ENCODE peak calls at places on chromosomes 3 and 15, in eight cellular contexts. Z is lung; X is heart left ventricle; L is heart right ventricle; S is Panc1; R is effector memory CD4-positive, alpha-beta T cell; Y is cardiac muscle cell; B is upper lobe of left lung. M is an unnamed sample. For H3K4me1, the result is how much of the 10 kb centered on the place peaks cover.

GRCh38 chr15:29435811-29436210 is 166.2 kb upstream of the NSMCE3 start:
- DNase-seq in X (no peak), S (no peak), L (no peak), B (no peak), R (no peak), Y (no peak), Z (no peak), M (no peak)

GRCh38 chr3:186418601-186419238 is 56.7 kb upstream of the DGKG start:
- DNase-seq in R (no peak), X (no peak), Y (no peak), B (no peak), S (no peak), L (no peak), Z (no peak), M (no peak)

GRCh38 chr15:25345943-25346342 is 92.9 kb downstream of the UBE3A start:
- DNase-seq in B (no peak), X (peak), L (peak), S (no peak), R (no peak), Y (peak), Z (no peak), M (no peak)

GRCh38 chr3:56197991-56198390 is 270.3 kb downstream of the ERC2 start:
- DNase-seq in L (no peak), B (no peak), R (no peak), X (no peak), Z (no peak), Y (no peak), S (no peak), M (no peak)

GRCh38 chr15:40855706-40856234 is 11.9 kb downstream of the SPINT1 start:
- DNase-seq in Y (no peak), L (no peak), B (no peak), X (no peak), S (no peak), R (no peak), Z (no peak), M (no peak)

GRCh38 chr3:4981688-4982494 is 2.7 kb downstream of the BHLHE40 start:
- DNase-seq in Z (peak), L (no peak), X (no peak), S (no peak), R (no peak), B (peak), Y (peak), M (no peak)

GRCh38 chr3:143974877-143975238 is 3.2 kb downstream of the DIPK2A start:
- DNase-seq in Y (no peak), R (no peak), S (no peak), X (no peak), L (no peak), B (no peak), Z (no peak), M (no peak)

GRCh38 chr3:62710761-62711160 is 164.5 kb downstream of the CADPS start:
- DNase-seq in Z (no peak), Y (no peak), X (no peak), B (no peak), R (no peak), L (no peak), S (no peak), M (no peak)

GRCh38 chr3:128548011-128548410 is 55.0 kb upstream of the GATA2 start:
- DNase-seq in B (no peak), S (no peak), R (no peak), L (no peak), Z (no peak), Y (no peak), X (no peak), M (no peak)

GRCh38 chr3:17302774-17303173 is 418.0 kb downstream of the PLCL2 start:
- DNase-seq in L (peak), Z (no peak), S (no peak), B (no peak), R (no peak), X (no peak), Y (peak), M (no peak)

GRCh38 chr15:33737687-33738606 is 230.3 kb upstream of the CHRM5 start:
- DNase-seq in Y (peak), L (no peak), Z (no peak), X (no peak), R (no peak), S (peak), B (no peak), M (no peak)

GRCh38 chr15:63500265-63501250 is 3.8 kb upstream of the USP3 start:
- DNase-seq in B (peak), Z (no peak), X (no peak), S (no peak), Y (no peak), L (no peak), R (no peak), M (no peak)

GRCh38 chr15:85554852-85555521 is 174.6 kb downstream of the AKAP13 start:
- DNase-seq in S (no peak), Z (no peak), X (no peak), R (no peak), L (no peak), B (no peak), Y (no peak), M (no peak)

GRCh38 chr3:184250167-184250828 is 826 bp downstream of the EEF1AKMT4 start:
- DNase-seq in S (peak), R (peak), X (peak), B (peak), Z (peak), L (peak), Y (peak), M (peak)

GRCh38 chr3:54830658-54831057 is 97.2 kb downstream of the LRTM1 start:
- DNase-seq in L (no peak), S (no peak), Y (peak), R (no peak), X (no peak), Z (no peak), B (no peak), M (no peak)

GRCh38 chr15:31474059-31474868 is 147.6 kb downstream of the KLF13 start:
- DNase-seq in X (no peak), Z (no peak), S (no peak), L (no peak), B (no peak), R (no peak), Y (no peak), M (peak)

GRCh38 chr3:25663324-25664065 is 1.2 kb downstream of the TOP2B start:
- DNase-seq in Z (no peak), L (no peak), Y (peak), B (peak), R (no peak), X (no peak), S (no peak), M (peak)

GRCh38 chr3:38586546-38587520 is 62.7 kb downstream of the SCN5A start:
- DNase-seq in B (peak), L (no peak), Y (no peak), S (no peak), Z (no peak), X (no peak), R (no peak), M (no peak)

GRCh38 chr3:156997351-156997750 is 162.6 kb downstream of the CCNL1 start:
- DNase-seq in R (no peak), Y (peak), L (no peak), B (no peak), S (no peak), X (no peak), Z (no peak), M (no peak)

GRCh38 chr15:88043396-88043795 is 213.1 kb downstream of the NTRK3 start:
- DNase-seq in Y (no peak), S (no peak), X (no peak), B (no peak), L (no peak), R (no peak), Z (no peak), M (no peak)

GRCh38 chr3:59862686-59863085 is 812.9 kb upstream of the CFAP20DC start:
- DNase-seq in R (no peak), B (no peak), S (no peak), Z (no peak), L (no peak), X (no peak), Y (peak), M (no peak)

GRCh38 chr3:53970656-53971055 is 79.0 kb upstream of the SELENOK start:
- DNase-seq in S (no peak), R (no peak), Y (peak), L (no peak), B (no peak), X (no peak), Z (no peak), M (no peak)

GRCh38 chr15:101810905-101811304 is 1.1 kb upstream of the OR4F15 start:
- DNase-seq in Z (no peak), L (no peak), R (no peak), X (no peak), S (no peak), B (no peak), Y (no peak), M (no peak)

GRCh38 chr15:90213123-90213817 is 12.1 kb downstream of the SEMA4B start:
- DNase-seq in R (no peak), B (peak), L (no peak), S (no peak), X (peak), Y (no peak), Z (peak), M (no peak)

GRCh38 chr3:75395601-75396315 is 268.4 kb upstream of the FRG2C start:
- DNase-seq in Y (no peak), S (no peak), X (no peak), L (no peak), B (no peak), Z (no peak), R (no peak), M (no peak)

GRCh38 chr15:96369825-96370621 is 39.5 kb downstream of the NR2F2 start:
- DNase-seq in S (no peak), L (no peak), X (no peak), B (no peak), Z (no peak), R (no peak), Y (no peak), M (no peak)

GRCh38 chr15:98740963-98741362 is 92.6 kb downstream of the IGF1R start:
- DNase-seq in X (no peak), Z (no peak), S (no peak), Y (no peak), R (no peak), L (no peak), B (no peak), M (no peak)

GRCh38 chr3:67920969-67921368 is 266.6 kb upstream of the SUCLG2 start:
- DNase-seq in Z (no peak), X (no peak), B (no peak), S (no peak), L (no peak), Y (no peak), R (no peak), M (no peak)

GRCh38 chr3:39064646-39065045 is 12.8 kb downstream of the WDR48 start:
- DNase-seq in R (no peak), B (no peak), S (no peak), L (no peak), X (no peak), Y (no peak), Z (no peak), M (no peak)

GRCh38 chr15:40409366-40409765 is 3.8 kb downstream of the IVD start:
- DNase-seq in Z (no peak), X (no peak), L (no peak), Y (no peak), S (no peak), R (no peak), B (no peak), M (no peak)

GRCh38 chr3:43865887-43866528 is 175.3 kb downstream of the ABHD5 start:
- DNase-seq in L (no peak), X (no peak), R (no peak), Z (peak), B (no peak), Y (no peak), S (no peak), M (no peak)

GRCh38 chr3:88032245-88032644 is 26.6 kb downstream of the CGGBP1 start:
- DNase-seq in Z (no peak), Y (no peak), R (no peak), S (no peak), B (no peak), L (no peak), X (no peak), M (no peak)

GRCh38 chr3:46112296-46112695 is 85.0 kb upstream of the XCR1 start:
- DNase-seq in L (no peak), Y (no peak), R (no peak), B (no peak), Z (no peak), S (no peak), X (no peak), M (no peak)

GRCh38 chr3:46112984-46113383 is 85.7 kb upstream of the XCR1 start:
- DNase-seq in X (no peak), L (no peak), S (no peak), R (no peak), Y (no peak), B (no peak), Z (no peak), M (no peak)

GRCh38 chr3:46113608-46114007 is 86.3 kb upstream of the XCR1 start:
- DNase-seq in B (no peak), L (no peak), R (no peak), Z (no peak), S (no peak), Y (no peak), X (no peak), M (no peak)

GRCh38 chr3:46109635-46110005 is 82.3 kb upstream of the XCR1 start:
- DNase-seq in S (no peak), Z (no peak), Y (no peak), R (no peak), X (no peak), L (no peak), B (no peak), M (no peak)

GRCh38 chr3:46110701-46111493 is 83.6 kb upstream of the XCR1 start:
- DNase-seq in L (no peak), B (peak), R (no peak), Z (peak), Y (peak), S (no peak), X (no peak), M (no peak)
- H3K4me1 ChIP-seq in L (under half), B (under half), R (under half), Z (under half), Y (under half), S (under half), X (under half), M (under half)

GRCh38 chr3:31895471-31895870 is 85.6 kb downstream of the OSBPL10 start:
- DNase-seq in L (no peak), Z (no peak), S (no peak), R (no peak), Y (no peak), B (no peak), X (no peak), M (no peak)
- H3K4me1 ChIP-seq in L (under half), Z (under half), S (under half), R (under half), Y (under half), B (under half), X (under half), M (under half)

GRCh38 chr15:68205558-68205944 is 419 bp upstream of the CALML4 start:
- DNase-seq in R (no peak), X (no peak), B (no peak), S (no peak), L (no peak), Z (no peak), Y (no peak), M (no peak)
- H3K4me1 ChIP-seq in R (under half), X (under half), B (under half), S (under half), L (under half), Z (under half), Y (under half), M (under half)

GRCh38 chr3:72345980-72346379 is 502.3 kb downstream of the SHQ1 start:
- DNase-seq in B (no peak), X (no peak), S (no peak), L (no peak), Y (no peak), R (no peak), Z (no peak), M (no peak)

GRCh38 chr3:72343078-72343477 is 505.2 kb downstream of the SHQ1 start:
- DNase-seq in L (no peak), R (no peak), Y (no peak), Z (no peak), B (no peak), S (no peak), X (no peak), M (no peak)

GRCh38 chr3:72342450-72342849 is 505.8 kb downstream of the SHQ1 start:
- DNase-seq in L (no peak), X (no peak), S (no peak), R (no peak), Z (no peak), B (no peak), Y (no peak), M (no peak)

GRCh38 chr3:72345237-72345878 is 502.9 kb downstream of the SHQ1 start:
- DNase-seq in B (no peak), Z (no peak), R (no peak), X (no peak), Y (peak), L (no peak), S (no peak), M (peak)

GRCh38 chr3:72344256-72345046 is 503.8 kb downstream of the SHQ1 start:
- DNase-seq in X (no peak), R (no peak), Y (no peak), B (no peak), S (no peak), L (no peak), Z (no peak), M (no peak)
- H3K4me1 ChIP-seq in X (under half), R (under half), Y (under half), B (under half), S (under half), L (under half), Z (under half), M (under half)

DNA sequence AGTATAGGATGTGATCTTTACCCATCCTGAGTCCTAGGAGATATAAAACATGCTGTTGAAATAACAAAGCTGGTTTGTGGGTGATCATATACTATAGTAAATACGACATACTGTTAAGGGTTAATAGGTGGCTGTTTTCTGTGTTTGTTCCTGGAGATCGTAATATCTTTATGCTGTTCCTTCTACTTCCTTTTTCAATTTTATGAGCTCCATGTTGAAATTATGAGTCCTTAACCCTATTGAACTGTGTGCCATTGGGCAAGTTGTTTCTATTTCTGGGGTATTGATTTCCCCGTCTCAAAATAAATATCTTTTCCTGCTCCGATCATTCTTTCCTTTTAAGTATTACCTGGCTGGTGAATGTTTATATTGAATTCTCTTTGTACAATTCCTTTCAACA is 115.1 kb downstream of the LPP start:
- DNase-seq in S (no peak), Y (no peak), L (no peak), Z (no peak), X (no peak), R (no peak), B (no peak), M (no peak)
- H3K4me1 ChIP-seq in S (half or more), Y (half or more), L (half or more), Z (under half), X (half or more), R (under half), B (half or more), M (under half)

GRCh38 chr3:150746791-150747590 is 16.0 kb downstream of the SIAH2 start:
- DNase-seq in Z (no peak), L (no peak), B (no peak), R (no peak), X (no peak), Y (no peak), S (no peak), M (no peak)

GRCh38 chr3:150747909-150748568 is 14.9 kb downstream of the SIAH2 start:
- DNase-seq in L (no peak), X (no peak), R (no peak), S (no peak), B (no peak), Y (no peak), Z (no peak), M (no peak)

GRCh38 chr3:150748648-150749047 is 14.3 kb downstream of the SIAH2 start:
- DNase-seq in S (no peak), L (no peak), Y (no peak), B (no peak), R (no peak), Z (no peak), X (no peak), M (no peak)

GRCh38 chr3:150751781-150752263 is 11.1 kb downstream of the SIAH2 start:
- DNase-seq in B (peak), S (no peak), Y (no peak), X (no peak), Z (peak), R (no peak), L (no peak), M (no peak)

DNA sequence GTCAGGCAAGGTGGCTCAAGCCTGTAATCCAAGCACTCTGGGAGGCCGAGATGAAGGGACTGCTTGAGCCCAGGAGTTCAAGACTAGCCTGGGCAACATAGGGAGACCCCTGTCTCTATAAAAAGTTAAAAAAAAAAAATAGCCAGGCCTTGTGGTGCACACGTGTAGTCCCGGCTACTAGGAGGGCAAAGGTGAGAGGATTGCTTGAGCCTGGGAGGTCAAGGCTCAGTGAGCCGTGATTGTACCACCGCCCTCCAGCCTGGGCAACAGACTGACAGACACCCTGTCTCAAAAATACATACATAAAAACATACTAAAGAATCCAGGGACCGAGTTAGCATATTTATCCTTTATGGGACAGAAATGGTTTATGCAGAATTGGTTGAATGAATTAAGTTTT is 13.8 kb downstream of the SIAH2 start:
- DNase-seq in Z (no peak), L (no peak), S (no peak), R (no peak), X (no peak), Y (no peak), B (no peak), M (no peak)
- H3K4me1 ChIP-seq in Z (under half), L (half or more), S (under half), R (under half), X (half or more), Y (under half), B (half or more), M (under half)

GRCh38 chr15:81914734-81915234 is 131.0 kb downstream of the MEX3B start:
- DNase-seq in Y (peak), X (peak), Z (no peak), S (no peak), R (no peak), B (no peak), L (peak), M (no peak)
- H3K4me1 ChIP-seq in Y (under half), X (under half), Z (under half), S (under half), R (under half), B (under half), L (under half), M (under half)

M was measured in naive thymus-derived CD4-positive, alpha-beta T cell.